ENCODE peak calls at places on chromosome 17, in six cellular contexts. One of them, this sample, is unnamed.

GRCh38 chr17:81959362-81960129 is 1.4 kb downstream of the NOTUM start:
- DNase-seq in NB4: peak
- DNase-seq in endothelial cell of umbilical vein: peak
- DNase-seq in A549: peak
- DNase-seq in K562: peak
- DNase-seq in HepG2: peak
- DNase-seq in this sample: no peak

GRCh38 chr17:13346081-13346533 is 255.6 kb downstream of the HS3ST3A1 start:
- DNase-seq in NB4: peak
- DNase-seq in endothelial cell of umbilical vein: no peak
- DNase-seq in A549: no peak
- DNase-seq in K562: no peak
- DNase-seq in HepG2: no peak
- DNase-seq in this sample: no peak

GRCh38 chr17:54455251-54455868 is 445.3 kb upstream of the TOM1L1 start:
- DNase-seq in NB4: no peak
- DNase-seq in endothelial cell of umbilical vein: no peak
- DNase-seq in A549: no peak
- DNase-seq in K562: no peak
- DNase-seq in HepG2: no peak
- DNase-seq in this sample: no peak

GRCh38 chr17:81246679-81247338 is 7.7 kb downstream of the NDUFAF8 start:
- DNase-seq in NB4: no peak
- DNase-seq in endothelial cell of umbilical vein: no peak
- DNase-seq in A549: no peak
- DNase-seq in K562: no peak
- DNase-seq in HepG2: no peak
- DNase-seq in this sample: no peak

GRCh38 chr17:77951123-77951522 is 7.4 kb upstream of the TNRC6C start:
- DNase-seq in NB4: no peak
- DNase-seq in endothelial cell of umbilical vein: no peak
- DNase-seq in A549: no peak
- DNase-seq in K562: no peak
- DNase-seq in HepG2: no peak
- DNase-seq in this sample: no peak

GRCh38 chr17:12625092-12625491 is 40.6 kb upstream of the MYOCD start:
- DNase-seq in NB4: no peak
- DNase-seq in endothelial cell of umbilical vein: no peak
- DNase-seq in A549: no peak
- DNase-seq in K562: no peak
- DNase-seq in HepG2: no peak
- DNase-seq in this sample: no peak

GRCh38 chr17:80575057-80575875 is 30.6 kb downstream of the RPTOR start:
- DNase-seq in NB4: peak
- DNase-seq in endothelial cell of umbilical vein: peak
- DNase-seq in A549: peak
- DNase-seq in K562: peak
- DNase-seq in HepG2: peak
- DNase-seq in this sample: peak

GRCh38 chr17:55668581-55668980 is 54.1 kb downstream of the TMEM100 start:
- DNase-seq in NB4: no peak
- DNase-seq in endothelial cell of umbilical vein: no peak
- DNase-seq in A549: no peak
- DNase-seq in K562: no peak
- DNase-seq in HepG2: no peak
- DNase-seq in this sample: no peak

GRCh38 chr17:13727441-13728171 is 125.9 kb upstream of the HS3ST3A1 start:
- DNase-seq in NB4: peak
- DNase-seq in endothelial cell of umbilical vein: no peak
- DNase-seq in A549: no peak
- DNase-seq in K562: no peak
- DNase-seq in HepG2: no peak
- DNase-seq in this sample: no peak

GRCh38 chr17:17701112-17701511 is 19.9 kb downstream of the RAI1 start:
- DNase-seq in NB4: no peak
- DNase-seq in endothelial cell of umbilical vein: no peak
- DNase-seq in A549: no peak
- DNase-seq in K562: no peak
- DNase-seq in HepG2: no peak
- DNase-seq in this sample: no peak

GRCh38 chr17:17696871-17697633 is 15.8 kb downstream of the RAI1 start:
- DNase-seq in NB4: no peak
- DNase-seq in endothelial cell of umbilical vein: no peak
- DNase-seq in A549: no peak
- DNase-seq in K562: no peak
- DNase-seq in HepG2: no peak
- DNase-seq in this sample: no peak

GRCh38 chr17:17700251-17700969 is 19.2 kb downstream of the RAI1 start:
- DNase-seq in NB4: no peak
- DNase-seq in endothelial cell of umbilical vein: no peak
- DNase-seq in A549: no peak
- DNase-seq in K562: peak
- DNase-seq in HepG2: no peak
- DNase-seq in this sample: no peak

GRCh38 chr17:17698371-17698770 is 17.1 kb downstream of the RAI1 start:
- DNase-seq in NB4: no peak
- DNase-seq in endothelial cell of umbilical vein: no peak
- DNase-seq in A549: no peak
- DNase-seq in K562: no peak
- DNase-seq in HepG2: no peak
- DNase-seq in this sample: no peak

DNA sequence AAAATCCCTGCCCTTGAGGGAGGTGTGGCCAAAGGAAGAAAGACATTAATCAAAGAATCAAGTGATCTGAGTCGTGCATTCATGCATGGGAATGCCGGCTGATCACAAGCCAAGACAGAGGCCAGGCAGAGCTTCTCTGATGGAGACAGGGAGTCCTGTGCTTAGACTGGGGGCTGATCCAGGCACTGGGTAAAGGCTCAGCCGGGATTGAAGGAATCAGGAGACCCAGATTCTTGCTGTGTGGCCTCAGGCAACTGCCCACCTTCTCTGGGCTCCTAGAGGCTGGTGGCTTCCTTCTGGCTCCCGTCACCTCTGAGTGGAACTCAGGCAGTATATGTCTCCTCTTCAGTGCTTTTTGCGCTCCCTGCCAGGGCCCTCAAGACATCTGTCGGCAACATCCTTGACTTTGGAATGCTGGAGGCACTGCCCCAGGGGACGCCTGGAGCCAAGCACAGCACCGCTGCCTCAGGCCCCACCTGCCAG is 17.7 kb downstream of the RAI1 start:
- DNase-seq in NB4: no peak
- DNase-seq in endothelial cell of umbilical vein: peak
- DNase-seq in A549: no peak
- DNase-seq in K562: no peak
- DNase-seq in HepG2: no peak
- DNase-seq in this sample: no peak
- TF ChIP-seq MYC in NB4: no peak
- TF ChIP-seq MYC in endothelial cell of umbilical vein: no peak
- TF ChIP-seq MYC in A549: no peak
- TF ChIP-seq MYC in K562: no peak
- TF ChIP-seq MYC in HepG2: no peak
- TF ChIP-seq MYC in this sample: no peak

GRCh38 chr17:76089680-76090516 is 10.9 kb downstream of the ZACN start:
- DNase-seq in NB4: no peak
- DNase-seq in endothelial cell of umbilical vein: no peak
- DNase-seq in A549: no peak
- DNase-seq in K562: no peak
- DNase-seq in HepG2: no peak
- DNase-seq in this sample: no peak

GRCh38 chr17:76088868-76089576 is 10.0 kb downstream of the ZACN start:
- DNase-seq in NB4: no peak
- DNase-seq in endothelial cell of umbilical vein: no peak
- DNase-seq in A549: no peak
- DNase-seq in K562: no peak
- DNase-seq in HepG2: no peak
- DNase-seq in this sample: no peak

GRCh38 chr17:76086384-76086783 is 7.4 kb downstream of the ZACN start:
- DNase-seq in NB4: no peak
- DNase-seq in endothelial cell of umbilical vein: no peak
- DNase-seq in A549: no peak
- DNase-seq in K562: no peak
- DNase-seq in HepG2: no peak
- DNase-seq in this sample: no peak

GRCh38 chr17:76087531-76087930 is 8.5 kb downstream of the ZACN start:
- DNase-seq in NB4: no peak
- DNase-seq in endothelial cell of umbilical vein: no peak
- DNase-seq in A549: no peak
- DNase-seq in K562: no peak
- DNase-seq in HepG2: no peak
- DNase-seq in this sample: no peak

DNA sequence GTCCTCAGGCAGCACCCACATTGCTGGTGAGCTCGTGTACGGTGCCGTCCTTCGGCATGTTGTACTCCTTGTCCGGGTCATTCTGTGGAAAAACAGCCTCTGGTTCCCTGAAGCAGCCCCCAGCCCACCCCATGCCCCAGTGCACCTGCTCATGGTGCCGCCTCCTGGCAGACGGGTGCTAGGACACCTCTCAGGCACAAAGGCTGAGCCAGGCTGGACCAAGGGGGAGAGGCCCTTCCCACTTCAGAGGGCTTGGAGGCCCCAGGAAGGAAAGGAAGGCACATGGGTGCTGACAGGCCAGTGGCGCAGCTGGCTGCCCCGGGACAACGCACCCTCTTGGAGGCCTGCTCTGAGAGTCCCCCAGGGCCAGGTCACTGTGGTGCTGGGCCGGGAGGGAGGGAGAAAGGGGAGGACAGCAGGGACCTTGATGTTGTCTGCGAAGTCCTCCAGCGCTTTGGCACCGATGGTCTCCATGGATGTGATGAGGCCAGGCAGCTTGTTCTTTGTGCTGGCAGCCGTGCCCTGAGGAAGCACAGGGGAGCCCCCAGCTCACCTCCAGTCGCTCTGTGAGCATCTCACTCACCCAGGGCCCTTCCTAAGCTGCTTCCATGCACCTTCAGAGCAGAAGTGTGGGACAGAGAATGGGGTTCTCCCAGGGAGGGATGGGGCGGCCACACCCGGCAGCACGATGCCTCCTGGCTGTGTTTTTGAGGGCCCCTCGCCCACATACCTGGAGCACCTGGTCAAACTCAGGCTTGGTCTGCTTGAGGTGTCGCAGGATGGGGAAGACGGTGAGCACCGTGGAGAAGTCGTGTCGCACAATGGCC is 9.3 kb downstream of the ZACN start:
- DNase-seq in NB4: no peak
- DNase-seq in endothelial cell of umbilical vein: no peak
- DNase-seq in A549: no peak
- DNase-seq in K562: no peak
- DNase-seq in HepG2: no peak
- DNase-seq in this sample: no peak
- TF ChIP-seq MYC in NB4: no peak
- TF ChIP-seq MYC in endothelial cell of umbilical vein: no peak
- TF ChIP-seq MYC in A549: no peak
- TF ChIP-seq MYC in K562: no peak
- TF ChIP-seq MYC in HepG2: no peak
- TF ChIP-seq MYC in this sample: no peak

GRCh38 chr17:40463122-40463550 is 19.9 kb downstream of the IGFBP4 start:
- DNase-seq in NB4: no peak
- DNase-seq in endothelial cell of umbilical vein: no peak
- DNase-seq in A549: no peak
- DNase-seq in K562: no peak
- DNase-seq in HepG2: no peak
- DNase-seq in this sample: no peak

GRCh38 chr17:40462343-40463121 is 19.3 kb downstream of the IGFBP4 start:
- DNase-seq in NB4: no peak
- DNase-seq in endothelial cell of umbilical vein: no peak
- DNase-seq in A549: no peak
- DNase-seq in K562: no peak
- DNase-seq in HepG2: no peak
- DNase-seq in this sample: no peak

GRCh38 chr17:40460585-40460975 is 17.3 kb downstream of the IGFBP4 start:
- DNase-seq in NB4: no peak
- DNase-seq in endothelial cell of umbilical vein: no peak
- DNase-seq in A549: no peak
- DNase-seq in K562: no peak
- DNase-seq in HepG2: no peak
- DNase-seq in this sample: no peak

GRCh38 chr17:40461036-40461721 is 17.9 kb downstream of the IGFBP4 start:
- DNase-seq in NB4: no peak
- DNase-seq in endothelial cell of umbilical vein: no peak
- DNase-seq in A549: no peak
- DNase-seq in K562: no peak
- DNase-seq in HepG2: no peak
- DNase-seq in this sample: no peak

GRCh38 chr17:40461774-40462342 is 18.6 kb downstream of the IGFBP4 start:
- DNase-seq in NB4: no peak
- DNase-seq in endothelial cell of umbilical vein: no peak
- DNase-seq in A549: no peak
- DNase-seq in K562: peak
- DNase-seq in HepG2: no peak
- DNase-seq in this sample: no peak
- TF ChIP-seq MYC in NB4: no peak
- TF ChIP-seq MYC in endothelial cell of umbilical vein: no peak
- TF ChIP-seq MYC in A549: no peak
- TF ChIP-seq MYC in K562: no peak
- TF ChIP-seq MYC in HepG2: no peak
- TF ChIP-seq MYC in this sample: no peak

GRCh38 chr17:19579867-19580565 is 46.4 kb downstream of the SLC47A1 start:
- DNase-seq in NB4: no peak
- DNase-seq in endothelial cell of umbilical vein: peak
- DNase-seq in A549: no peak
- DNase-seq in K562: no peak
- DNase-seq in HepG2: no peak
- DNase-seq in this sample: no peak

GRCh38 chr17:19583871-19584270 is 50.2 kb downstream of the SLC47A1 start:
- DNase-seq in NB4: no peak
- DNase-seq in endothelial cell of umbilical vein: no peak
- DNase-seq in A549: no peak
- DNase-seq in K562: no peak
- DNase-seq in HepG2: no peak
- DNase-seq in this sample: no peak

GRCh38 chr17:19574956-19575355 is 41.3 kb downstream of the SLC47A1 start:
- DNase-seq in NB4: no peak
- DNase-seq in endothelial cell of umbilical vein: no peak
- DNase-seq in A549: no peak
- DNase-seq in K562: no peak
- DNase-seq in HepG2: no peak
- DNase-seq in this sample: no peak

GRCh38 chr17:19579192-19579668 is 45.6 kb downstream of the SLC47A1 start:
- DNase-seq in NB4: no peak
- DNase-seq in endothelial cell of umbilical vein: no peak
- DNase-seq in A549: no peak
- DNase-seq in K562: no peak
- DNase-seq in HepG2: no peak
- DNase-seq in this sample: no peak

DNA sequence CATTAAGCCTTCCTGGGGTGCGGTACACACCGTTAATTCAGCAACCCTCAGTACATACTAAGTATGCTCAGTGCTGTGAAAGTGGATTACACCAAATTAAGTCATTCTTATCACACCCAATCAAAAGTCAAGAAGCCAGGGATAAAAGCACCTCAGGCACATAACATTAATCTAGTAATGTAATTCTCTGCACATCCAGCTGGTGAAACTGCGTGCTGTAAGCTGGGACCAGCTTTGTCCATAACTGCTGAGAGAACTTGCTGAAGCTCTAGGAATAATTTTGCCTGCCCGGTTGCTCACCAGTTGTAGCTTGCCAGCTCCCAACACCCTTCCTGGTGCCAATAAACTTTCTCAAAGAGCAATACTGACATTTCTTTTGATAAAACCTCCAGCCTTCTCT is 44.9 kb downstream of the SLC47A1 start:
- DNase-seq in NB4: no peak
- DNase-seq in endothelial cell of umbilical vein: no peak
- DNase-seq in A549: no peak
- DNase-seq in K562: no peak
- DNase-seq in HepG2: no peak
- DNase-seq in this sample: no peak
- TF ChIP-seq MYC in NB4: no peak
- TF ChIP-seq MYC in endothelial cell of umbilical vein: no peak
- TF ChIP-seq MYC in A549: no peak
- TF ChIP-seq MYC in K562: no peak
- TF ChIP-seq MYC in HepG2: no peak
- TF ChIP-seq MYC in this sample: no peak